ENCODE peak calls at places on chromosomes 7 and 10, in eight cellular contexts. L is OCI-LY7, U is Panc1, J is A549, F is SK-N-SH, V is H9, H is uterus, G is neural progenitor cell. Q is an unnamed sample. For H3K4me1, the result is how much of the 10 kb centered on the place peaks cover.

GRCh38 chr10:11176746-11177145 is 159.1 kb downstream of the CELF2 start:
- DNase-seq in L (peak), U (no peak), J (no peak), F (no peak), V (no peak), H (no peak), G (no peak), Q (no peak)

GRCh38 chr7:37448637-37449331 is at the start of gene ELMO1:
- DNase-seq in L (peak), U (no peak), J (peak), F (peak), V (peak), H (peak), G (peak), Q (peak)

GRCh38 chr10:18689498-18689897 is 30.3 kb downstream of the ARL5B start:
- DNase-seq in L (no peak), U (no peak), J (peak), F (peak), V (no peak), H (no peak), G (peak), Q (no peak)

GRCh38 chr10:98248018-98248417 is 20.0 kb downstream of the LOXL4 start:
- DNase-seq in L (no peak), U (no peak), J (no peak), F (no peak), V (no peak), H (no peak), G (no peak), Q (no peak)

GRCh38 chr10:78000956-78001472 is 28.3 kb downstream of the POLR3A start:
- DNase-seq in L (no peak), U (no peak), J (no peak), F (no peak), V (no peak), H (no peak), G (no peak), Q (no peak)

GRCh38 chr10:24174014-24174413 is 34.9 kb upstream of the KIAA1217 start:
- DNase-seq in L (no peak), U (no peak), J (no peak), F (no peak), V (no peak), H (no peak), G (no peak), Q (no peak)

GRCh38 chr7:150876817-150877526 is 24.7 kb downstream of the AOC1 start:
- DNase-seq in L (peak), U (no peak), J (peak), F (peak), V (peak), H (peak), G (peak), Q (peak)

GRCh38 chr10:33279276-33279675 is 55.2 kb downstream of the NRP1 start:
- DNase-seq in L (no peak), U (no peak), J (no peak), F (no peak), V (no peak), H (no peak), G (no peak), Q (no peak)

GRCh38 chr10:3661271-3661670 is 123.7 kb downstream of the KLF6 start:
- DNase-seq in L (no peak), U (no peak), J (no peak), F (no peak), V (no peak), H (no peak), G (no peak), Q (no peak)

GRCh38 chr10:113782986-113783704 is 31.7 kb downstream of the PLEKHS1 start:
- DNase-seq in L (no peak), U (no peak), J (no peak), F (no peak), V (no peak), H (no peak), G (no peak), Q (no peak)

GRCh38 chr7:110835209-110835608 is 255.7 kb upstream of the LRRN3 start:
- DNase-seq in L (no peak), U (no peak), J (no peak), F (peak), V (no peak), H (no peak), G (no peak), Q (no peak)

GRCh38 chr7:48312151-48312550 is 140.9 kb downstream of the ABCA13 start:
- DNase-seq in L (no peak), U (no peak), J (no peak), F (no peak), V (no peak), H (no peak), G (no peak), Q (no peak)

GRCh38 chr7:13832346-13832745 is 157.1 kb downstream of the ETV1 start:
- DNase-seq in L (no peak), U (no peak), J (no peak), F (no peak), V (no peak), H (no peak), G (no peak), Q (no peak)
- H3K4me1 ChIP-seq in L (under half), U (under half), J (under half), F (under half), V (under half), H (under half), G (half or more), Q (under half)

GRCh38 chr10:127354992-127355391 is 158.6 kb upstream of the INSYN2A start:
- DNase-seq in L (no peak), U (no peak), J (no peak), F (no peak), V (no peak), H (no peak), G (no peak), Q (no peak)
- TF ChIP-seq CTCF in L (peak), U (peak), J (peak), F (no peak), V (peak), H (no peak), G (peak), Q (peak)

DNA sequence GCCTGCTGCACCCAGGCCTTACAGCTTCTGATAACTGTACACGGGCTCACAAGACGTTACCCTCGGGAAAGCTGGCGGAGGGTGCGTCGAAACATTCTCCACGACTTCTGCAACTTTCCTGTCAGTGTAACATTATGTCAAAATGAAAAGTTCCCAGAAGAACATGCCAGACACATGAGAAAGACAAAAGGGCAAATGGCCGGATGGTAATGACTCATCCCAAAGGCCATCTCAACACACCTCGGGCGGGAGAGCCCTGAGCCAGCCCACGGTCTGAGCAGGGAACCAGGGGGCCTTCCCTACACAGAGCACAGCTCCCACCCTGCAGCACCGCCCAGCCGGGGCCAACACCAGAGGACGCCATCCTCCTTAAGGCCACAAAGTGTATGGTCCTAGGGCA is 118.7 kb downstream of the MAD1L1 start:
- DNase-seq in L (no peak), U (no peak), J (no peak), F (no peak), V (no peak), H (no peak), G (no peak), Q (no peak)
- H3K27ac ChIP-seq in L (no peak), U (no peak), J (no peak), F (peak), V (no peak), H (no peak), G (no peak), Q (no peak)

GRCh38 chr10:29723704-29724103 is 88.9 kb upstream of the SVIL start:
- DNase-seq in L (no peak), U (no peak), J (no peak), F (no peak), V (no peak), H (no peak), G (no peak), Q (no peak)
- H3K4me1 ChIP-seq in L (under half), U (under half), J (under half), F (under half), V (under half), H (under half), G (under half), Q (under half)

DNA sequence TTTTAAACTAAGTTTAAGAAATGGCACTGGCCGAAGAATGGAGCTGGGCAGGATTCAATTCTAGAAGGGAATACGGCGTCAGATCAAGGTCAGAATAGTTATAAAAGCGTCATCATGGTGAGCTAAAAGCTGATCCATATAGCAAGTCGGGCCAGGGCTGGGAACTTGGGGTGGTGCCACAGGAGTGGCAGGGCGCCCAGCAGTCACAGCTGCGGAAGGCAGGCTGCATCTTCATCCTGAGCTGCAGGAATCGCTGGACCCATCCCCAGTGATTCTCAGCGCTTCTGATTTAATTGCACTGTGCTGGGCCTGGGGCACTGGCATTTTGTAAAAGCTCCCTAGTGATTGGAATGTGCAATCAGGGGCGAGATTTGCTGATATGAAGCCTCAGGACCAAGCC is 135.4 kb downstream of the CTTNBP2 start:
- DNase-seq in L (no peak), U (no peak), J (no peak), F (no peak), V (no peak), H (no peak), G (no peak), Q (no peak)
- TF ChIP-seq CTCF in L (no peak), U (no peak), J (no peak), F (no peak), V (no peak), H (no peak), G (no peak), Q (no peak)

GRCh38 chr10:86437447-86437846 is 70.9 kb upstream of the GRID1 start:
- DNase-seq in L (no peak), U (no peak), J (no peak), F (no peak), V (no peak), H (no peak), G (no peak), Q (no peak)
- H3K27ac ChIP-seq in L (peak), U (no peak), J (peak), F (no peak), V (no peak), H (no peak), G (no peak), Q (no peak)

Q was measured in heart right ventricle.